ENCODE peak calls at places on chromosomes 6 and 20, in four cellular contexts. S, H, I and R are unnamed samples.
A peak's percentile ranks its signal among the peaks of the same experiment; 100 is the strongest.

GRCh38 chr6:27863962-27864905 is 48.0 kb downstream of the OR2B2 start:
- DNase-seq in S (peak; percentile 29), I (no peak), H (peak; percentile 15), R (peak; percentile 54)

GRCh38 chr20:53287357-53288042 is 306.1 kb downstream of the ZNF217 start:
- DNase-seq in S (no peak), I (no peak), H (no peak), R (no peak)

GRCh38 chr6:90643366-90643765 is 56.5 kb upstream of the MAP3K7 start:
- DNase-seq in S (no peak), I (no peak), H (no peak), R (no peak)

GRCh38 chr6:158070513-158070912 is 88.8 kb downstream of the SYNJ2 start:
- DNase-seq in H (no peak), S (no peak), I (no peak), R (no peak)

GRCh38 chr20:38878798-38879197 is 47.4 kb upstream of the FAM83D start:
- DNase-seq in S (peak; percentile 60), H (peak; percentile 19), I (no peak), R (peak; percentile 35)

GRCh38 chr6:108114861-108115597 is 40.5 kb upstream of the OSTM1 start:
- DNase-seq in S (peak; percentile 82), H (peak; percentile 55), I (peak; percentile 81), R (peak; percentile 48)

GRCh38 chr6:111403388-111403787 is 79.6 kb downstream of the REV3L start:
- DNase-seq in I (no peak), S (no peak), H (no peak), R (no peak)

GRCh38 chr6:134707342-134707982 is 242.4 kb downstream of the ALDH8A1 start:
- DNase-seq in H (peak; percentile 66), S (peak; percentile 74), I (no peak), R (peak; percentile 10)

GRCh38 chr20:20364016-20364746 is 3.7 kb upstream of the INSM1 start:
- DNase-seq in S (no peak), I (no peak), H (no peak), R (no peak)

GRCh38 chr6:117906905-117907599 is at the start of gene SLC35F1:
- DNase-seq in I (peak; percentile 73), S (peak; percentile 29), H (peak; percentile 1), R (peak; percentile 9)

GRCh38 chr6:3297909-3298308 is 39.2 kb downstream of the PSMG4 start:
- DNase-seq in S (no peak), H (no peak), I (peak; percentile 27), R (no peak)

GRCh38 chr20:45588800-45589199 is 9.7 kb upstream of the WFDC8 start:
- DNase-seq in I (no peak), H (no peak), S (no peak), R (peak; percentile 50)